ENCODE peak calls at places on chromosomes 12 and 14, in four cellular contexts. Z is Right ventricle myocardium superior, S is ACHN, I is RPMI8226. M is an unnamed sample.

GRCh38 chr12:57475271-57476161 is 4.2 kb downstream of the ARHGAP9 start:
- DNase-seq in S (peak), Z (peak), I (no peak), M (no peak)

GRCh38 chr12:124875803-124876132 is 12.1 kb upstream of the SCARB1 start:
- DNase-seq in Z (no peak), S (no peak), I (no peak), M (no peak)

GRCh38 chr12:57389033-57389432 is 41.8 kb downstream of the R3HDM2 start:
- DNase-seq in I (no peak), S (peak), Z (no peak), M (no peak)

GRCh38 chr14:34699873-34700621 is 14.3 kb downstream of the CFL2 start:
- DNase-seq in Z (no peak), S (peak), I (no peak), M (no peak)

GRCh38 chr14:55578511-55578910 is 1.5 kb upstream of the KTN1 start:
- DNase-seq in Z (no peak), I (no peak), S (no peak), M (no peak)

GRCh38 chr14:74917646-74918081 is 5.4 kb downstream of the RPS6KL1 start:
- DNase-seq in I (no peak), Z (peak), S (no peak), M (no peak)

GRCh38 chr14:60092516-60092915 is 793 bp downstream of the PCNX4 start:
- DNase-seq in I (peak), S (peak), Z (no peak), M (peak)

GRCh38 chr14:60805881-60806569 is 71.5 kb downstream of the MNAT1 start:
- DNase-seq in I (no peak), S (no peak), Z (no peak), M (no peak)

GRCh38 chr12:113068312-113068935 is 11.9 kb downstream of the DTX1 start:
- DNase-seq in I (no peak), Z (no peak), S (no peak), M (no peak)